ENCODE peak calls at places on chromosomes 13 and 19, in nine cellular contexts. M is NCI-H2029 treated with DMSO at 0.1 percent for 48 hours, Q is AG04449, B is EH, X is HEK293T, P is pancreas, C is non-pigmented ciliary epithelial cell, J is HS-5, D is kidney. A is an unnamed sample.

GRCh38 chr19:9793051-9793591 is 24.6 kb upstream of the ZNF846 start:
- DNase-seq in P (peak), X (no peak), M (no peak), B (peak), J (no peak), Q (no peak), D (peak), C (no peak), A (no peak)

GRCh38 chr19:2607712-2608601 is 94.5 kb downstream of the GNG7 start:
- DNase-seq in C (no peak), D (peak), X (no peak), Q (no peak), J (no peak), B (no peak), P (peak), M (no peak), A (no peak)

GRCh38 chr13:53784331-53784730 is 755.7 kb downstream of the OLFM4 start:
- DNase-seq in M (no peak), X (no peak), J (no peak), Q (no peak), B (no peak), C (no peak), D (no peak), P (no peak), A (no peak)

GRCh38 chr19:3194703-3195087 is 9.0 kb downstream of the NCLN start:
- DNase-seq in Q (no peak), D (no peak), M (no peak), P (no peak), X (no peak), B (no peak), J (no peak), C (no peak), A (no peak)

GRCh38 chr19:34712606-34713261 is 21.3 kb upstream of the ZNF181 start:
- DNase-seq in B (peak), P (no peak), J (peak), D (no peak), C (peak), X (peak), Q (peak), M (peak), A (no peak)

GRCh38 chr13:42364613-42365000 is 92.7 kb downstream of the AKAP11 start:
- DNase-seq in Q (no peak), M (no peak), X (no peak), P (no peak), B (no peak), D (no peak), J (no peak), C (no peak), A (no peak)

GRCh38 chr13:113186061-113186900 is 22.2 kb downstream of the PCID2 start:
- DNase-seq in Q (no peak), B (peak), C (no peak), P (no peak), J (no peak), X (no peak), M (no peak), D (no peak), A (no peak)

GRCh38 chr19:3135961-3136683 is at the start of gene GNA15:
- DNase-seq in B (no peak), J (no peak), X (no peak), D (peak), M (no peak), Q (no peak), C (no peak), P (peak), A (no peak)

GRCh38 chr13:29901714-29902631 is 51.6 kb upstream of the UBL3 start:
- DNase-seq in M (peak), X (no peak), Q (peak), C (peak), P (no peak), B (peak), D (no peak), J (peak), A (no peak)

GRCh38 chr19:4803736-4804695 is 12.5 kb downstream of the FEM1A start:
- DNase-seq in P (peak), J (no peak), X (peak), D (peak), Q (no peak), M (no peak), B (peak), C (no peak), A (no peak)

GRCh38 chr13:114106991-114107685 is 25.3 kb downstream of the RASA3 start:
- DNase-seq in P (peak), B (no peak), X (no peak), J (no peak), D (peak), C (no peak), Q (no peak), M (no peak), A (no peak)